ENCODE peak calls at places on chromosome 4, in four cellular contexts. S is heart right ventricle, Q is psoas muscle, G is IMR-90. V is an unnamed sample.

GRCh38 chr4:176534566-176534965 is 214.8 kb downstream of the SPCS3 start:
- DNase-seq in S (no peak), Q (no peak), G (peak; percentile 95), V (no peak)

GRCh38 chr4:105998210-105998609 is 102.9 kb downstream of the NPNT start:
- DNase-seq in S (no peak), Q (no peak), G (no peak), V (no peak)

GRCh38 chr4:153438916-153439756 is 27.0 kb upstream of the TMEM131L start:
- DNase-seq in S (no peak), Q (no peak), G (no peak), V (no peak)

GRCh38 chr4:84691800-84692199 is 108.9 kb downstream of the CDS1 start:
- DNase-seq in S (no peak), Q (no peak), G (no peak), V (no peak)

GRCh38 chr4:87354168-87355102 is 31.8 kb upstream of the HSD17B13 start:
- DNase-seq in S (no peak), Q (no peak), G (peak; percentile 42), V (no peak)

GRCh38 chr4:174631901-174632758 is 109.8 kb upstream of the HPGD start:
- DNase-seq in S (no peak), Q (no peak), G (peak; percentile 23), V (no peak)

GRCh38 chr4:77358315-77358928 is 201.4 kb downstream of the CCNG2 start:
- DNase-seq in S (peak; percentile 21), Q (no peak), G (peak; percentile 40), V (no peak)

GRCh38 chr4:76601791-76602190 is 166.8 kb downstream of the SHROOM3 start:
- DNase-seq in S (no peak), Q (no peak), G (peak; percentile 56), V (no peak)

GRCh38 chr4:11480683-11481082 is 52.0 kb upstream of the HS3ST1 start:
- DNase-seq in S (peak; percentile 16), Q (no peak), G (peak; percentile 11), V (no peak)

GRCh38 chr4:125719987-125720386 is 405.2 kb downstream of the FAT4 start:
- DNase-seq in S (no peak), Q (no peak), G (peak; percentile 41), V (no peak)

GRCh38 chr4:112031712-112032328 is 113.4 kb upstream of the FAM241A start:
- DNase-seq in S (peak; percentile 7), Q (no peak), G (peak; percentile 50), V (no peak)

GRCh38 chr4:30744957-30745640 is 24.9 kb downstream of the PCDH7 start:
- DNase-seq in S (no peak), Q (no peak), G (no peak), V (no peak)

GRCh38 chr4:139783761-139784484 is 118.3 kb downstream of the MGST2 start:
- DNase-seq in S (no peak), Q (no peak), G (no peak), V (no peak)

GRCh38 chr4:95693594-95693993 is 144.8 kb upstream of the UNC5C start:
- DNase-seq in S (no peak), Q (no peak), G (peak; percentile 0), V (no peak)

GRCh38 chr4:107777890-107778289 is 46.8 kb upstream of the SGMS2 start:
- DNase-seq in S (no peak), Q (no peak), G (no peak), V (no peak)

GRCh38 chr4:57070461-57070860 is 39.7 kb downstream of the IGFBP7 start:
- DNase-seq in S (no peak), Q (no peak), G (no peak), V (no peak)

GRCh38 chr4:33980361-33980760 is 2264.0 kb downstream of the ARAP2 start:
- DNase-seq in S (no peak), Q (no peak), G (no peak), V (no peak)

GRCh38 chr4:15690020-15690809 is 8.6 kb downstream of the FAM200B start:
- DNase-seq in S (peak; percentile 19), Q (no peak), G (peak; percentile 93), V (no peak)

GRCh38 chr4:77190053-77190452 is 33.0 kb downstream of the CCNG2 start:
- DNase-seq in S (no peak), Q (no peak), G (peak; percentile 6), V (no peak)

GRCh38 chr4:6221851-6222760 is 21.8 kb upstream of the JAKMIP1 start:
- DNase-seq in S (peak; percentile 32), Q (no peak), G (no peak), V (no peak)

GRCh38 chr4:152996101-152996500 is 60.0 kb downstream of the FHDC1 start:
- DNase-seq in S (no peak), Q (no peak), G (no peak), V (no peak)

GRCh38 chr4:167838686-167839085 is 253.7 kb upstream of the ANXA10 start:
- DNase-seq in S (no peak), Q (no peak), G (peak; percentile 22), V (no peak)

DNA sequence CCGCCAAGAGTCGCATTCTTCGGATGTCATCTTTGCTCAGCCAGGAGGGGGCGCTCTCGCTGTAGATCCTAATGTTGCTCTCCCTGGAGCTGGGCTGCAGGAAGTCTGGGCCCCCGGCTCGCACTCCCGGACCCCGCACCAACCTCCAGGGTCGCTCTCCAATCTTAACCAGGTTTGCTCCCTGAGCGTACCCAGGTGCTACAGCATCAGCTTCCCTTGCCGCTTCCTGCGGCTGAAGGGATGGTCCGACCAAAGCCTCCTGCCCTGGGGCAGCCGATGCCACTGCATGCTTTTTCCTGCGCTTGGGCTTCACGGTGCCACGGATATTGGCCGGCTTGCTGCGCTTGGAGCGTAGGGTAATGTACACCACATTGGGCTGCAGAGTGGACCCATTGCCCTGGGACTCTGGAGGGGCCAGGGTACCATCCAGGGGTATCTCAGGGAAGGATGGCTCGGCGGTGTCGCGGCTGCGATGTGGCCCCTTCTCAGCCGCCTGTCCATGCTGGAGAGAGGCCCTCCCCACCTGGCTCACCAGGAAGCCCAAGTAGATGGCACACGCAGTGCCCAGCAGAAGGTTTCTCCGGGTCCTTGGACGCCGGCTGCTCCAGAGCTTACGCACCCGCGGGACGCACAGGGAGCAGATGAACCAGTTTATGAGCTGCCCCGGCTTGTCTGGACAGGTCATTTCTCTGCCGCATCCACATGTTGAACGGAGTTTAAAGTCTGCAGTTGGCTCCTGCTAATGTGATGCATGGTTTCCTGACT is 2.0 kb downstream of the GASK1B start:
- DNase-seq in S (peak; percentile 84), Q (peak; percentile 74), G (peak; percentile 23), V (peak; percentile 81)
- H3K4me3 ChIP-seq in S (peak overlapping the region; percentile 76), Q (peak overlapping the region; percentile 65), G (peak overlapping the region; percentile 30), V (peak overlapping the region; percentile 51)

GRCh38 chr4:2044119-2044485 is 15.0 kb upstream of the NAT8L start:
- DNase-seq in S (no peak), Q (no peak), G (no peak), V (peak; percentile 52)

GRCh38 chr4:2043396-2044118 is 15.6 kb upstream of the NAT8L start:
- DNase-seq in S (no peak), Q (no peak), G (no peak), V (no peak)

GRCh38 chr4:2042207-2042946 is 16.8 kb upstream of the NAT8L start:
- DNase-seq in S (no peak), Q (no peak), G (no peak), V (peak; percentile 67)

GRCh38 chr4:2041234-2042130 is 17.6 kb upstream of the NAT8L start:
- DNase-seq in S (peak; percentile 73), Q (peak; percentile 78), G (peak; percentile 60), V (peak; percentile 86)

DNA sequence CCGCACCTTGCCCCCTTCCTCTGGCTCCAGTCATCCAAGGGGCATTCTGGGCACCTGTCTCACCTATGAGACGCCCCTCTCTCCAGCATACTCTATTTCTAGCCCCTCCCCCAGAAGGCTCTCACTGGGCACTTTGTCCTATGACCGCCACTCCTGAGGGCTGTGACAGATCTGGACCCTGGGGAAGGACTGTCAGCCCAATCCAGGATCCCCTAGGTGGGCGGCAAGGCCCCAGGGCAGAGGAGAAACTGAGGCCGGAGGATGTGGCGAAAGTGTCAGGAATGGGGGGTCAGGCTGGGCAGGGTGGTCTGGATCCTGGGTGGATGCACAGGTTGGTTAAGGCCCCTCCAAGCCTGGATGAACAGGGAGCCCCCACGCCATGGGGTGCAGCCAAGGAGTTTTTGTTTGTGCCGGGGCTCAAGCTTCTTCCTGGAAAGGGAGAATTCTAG is 16.2 kb upstream of the NAT8L start:
- DNase-seq in S (no peak), Q (no peak), G (no peak), V (no peak)
- H3K27me3 ChIP-seq in S (peaks cover 81% of the 10 kb centered on the region), Q (peaks cover 50% of the 10 kb centered on the region), G (peaks cover 21% of the 10 kb centered on the region), V (peaks cover 81% of the 10 kb centered on the region)

DNA sequence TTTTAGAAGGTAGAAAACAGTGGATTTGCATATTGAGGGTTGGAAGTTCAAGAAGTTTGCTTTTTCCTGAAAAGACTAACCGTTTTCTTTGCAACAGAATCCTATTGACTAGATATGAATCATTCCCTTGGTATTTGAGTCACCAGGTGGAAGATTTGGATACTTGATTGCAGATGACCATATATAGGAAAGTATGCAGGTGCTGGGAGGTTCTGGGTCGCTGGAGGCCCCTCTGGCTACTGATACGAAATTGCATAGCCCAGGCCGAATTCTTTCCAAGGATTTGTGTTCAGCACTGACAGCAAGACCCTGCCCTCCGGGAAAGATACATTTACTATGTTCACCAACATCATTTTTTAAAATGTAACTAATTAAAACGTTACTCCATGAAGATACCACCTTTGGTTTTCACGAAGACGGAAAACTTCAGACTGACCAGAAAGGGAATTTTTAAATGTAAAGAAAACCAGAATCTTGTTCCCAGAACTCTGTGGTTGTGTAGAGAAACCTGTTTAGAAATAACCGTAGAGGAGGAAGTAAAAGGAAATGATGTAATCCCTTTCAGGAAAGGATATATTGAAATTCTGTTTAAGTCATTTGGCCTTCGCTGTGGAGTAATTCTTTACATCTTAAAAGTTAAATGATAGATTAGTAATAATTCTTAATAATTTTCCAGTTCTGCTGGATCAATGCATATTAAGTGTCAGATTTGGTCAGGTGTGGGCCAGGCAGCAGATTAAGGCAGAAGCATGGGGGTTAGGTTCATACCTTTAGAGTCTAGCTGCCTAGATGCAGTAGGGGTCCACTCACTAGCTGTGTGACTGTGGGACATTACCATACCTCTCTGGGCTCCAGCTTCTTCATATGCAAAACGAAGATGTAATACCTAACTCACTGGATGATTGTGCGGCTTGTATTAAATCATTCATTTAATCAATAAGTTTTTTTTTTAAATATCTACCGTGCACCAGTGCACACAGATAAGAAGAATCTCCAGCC is 1.1 kb downstream of the ANXA3 start:
- DNase-seq in S (no peak), Q (no peak), G (no peak), V (no peak)
- H3K4me3 ChIP-seq in S (peak overlapping the region; percentile 56), Q (peak overlapping the region; percentile 72), G (no peak overlapping the region), V (peak overlapping the region; percentile 59)

GRCh38 chr4:3483471-3483921 is 20.4 kb downstream of the DOK7 start:
- DNase-seq in S (peak; percentile 84), Q (peak; percentile 85), G (no peak), V (no peak)
- H3K27me3 ChIP-seq in S (peaks cover 21% of the 10 kb centered on the region), Q (no peaks in the 10 kb centered on the region), G (peaks cover 57% of the 10 kb centered on the region), V (peaks cover 80% of the 10 kb centered on the region)

V was measured in suprapubic skin.